ENCODE peak calls at places on chromosomes 1 and 21, in seven cellular contexts. W is brain pericyte; I is GM20000; E is stimulated activated CD8-positive, alpha-beta memory T cell treated with anti-CD3 and anti-CD28 coated beads, Interleukin-4, amount 100 ng/mL, for 1 hour; Q is stomach; K is Ammon's horn; S is activated CD4-positive, alpha-beta T cell treated with anti-CD3 and anti-CD28 coated beads for 48 hours. B is an unnamed sample.
A peak's percentile ranks its signal among the peaks of the same experiment; 100 is the strongest.

GRCh38 chr1:91603409-91603808 is 102.8 kb downstream of the CDC7 start:
- DNase-seq in W (no peak), I (no peak), E (no peak), Q (no peak), K (no peak), S (peak; percentile 71), B (no peak)

GRCh38 chr1:227416156-227416865 is 98.0 kb upstream of the CDC42BPA start:
- DNase-seq in W (no peak), I (no peak), E (no peak), Q (no peak), K (no peak), S (no peak), B (peak; percentile 16)

GRCh38 chr1:85406887-85407593 is 57.9 kb downstream of the DDAH1 start:
- DNase-seq in W (peak; percentile 61), I (no peak), E (no peak), Q (peak; percentile 39), K (peak; percentile 86), S (no peak), B (peak; percentile 89)

GRCh38 chr1:43668956-43669355 is 19.0 kb downstream of the KDM4A start:
- DNase-seq in W (no peak), I (no peak), E (no peak), Q (no peak), K (no peak), S (no peak), B (peak; percentile 31)

GRCh38 chr1:96259399-96259798 is 462.2 kb upstream of the PTBP2 start:
- DNase-seq in W (no peak), I (no peak), E (no peak), Q (no peak), K (no peak), S (no peak), B (no peak)

GRCh38 chr1:39540504-39541031 is 36.0 kb downstream of the PABPC4 start:
- DNase-seq in W (peak; percentile 56), I (no peak), E (no peak), Q (peak; percentile 33), K (peak; percentile 91), S (no peak), B (peak; percentile 75)

GRCh38 chr1:182739545-182739944 is 50.0 kb upstream of the NPL start:
- DNase-seq in W (no peak), I (peak; percentile 56), E (no peak), Q (no peak), K (no peak), S (no peak), B (no peak)

GRCh38 chr1:54137532-54138061 is 15.2 kb downstream of the CDCP2 start:
- DNase-seq in W (peak; percentile 76), I (no peak), E (no peak), Q (no peak), K (no peak), S (no peak), B (peak; percentile 61)

GRCh38 chr21:44293551-44294231 is 6.2 kb upstream of the PFKL start:
- DNase-seq in W (no peak), I (no peak), E (peak; percentile 9), Q (no peak), K (no peak), S (no peak), B (no peak)